ENCODE peak calls at places on chromosomes 16 and 17, in seven cellular contexts. N is mucosa of descending colon, H is prostate gland, T is endodermal cell, R is adrenal gland, B is ascending aorta, G is esophagus squamous epithelium. V is an unnamed sample.

GRCh38 chr16:72092832-72093447 is 480 bp downstream of the TXNL4B start:
- DNase-seq in T (no peak), G (no peak), B (no peak), R (no peak), H (no peak), N (peak; percentile 12), V (no peak)

GRCh38 chr17:39222151-39222550 is 3.6 kb downstream of the STAC2 start:
- DNase-seq in T (peak; percentile 40), H (peak; percentile 57), B (peak; percentile 76), G (no peak), N (no peak), R (no peak), V (no peak)

GRCh38 chr16:5845046-5845445 is 747.5 kb upstream of the EEF2KMT start:
- DNase-seq in B (no peak), T (no peak), G (no peak), H (no peak), N (no peak), R (no peak), V (no peak)

GRCh38 chr17:39701784-39702422 is 2.0 kb downstream of the ERBB2 start:
- DNase-seq in H (no peak), T (no peak), B (no peak), G (no peak), R (no peak), N (no peak), V (no peak)

GRCh38 chr17:76497979-76498885 is 3.0 kb downstream of the RHBDF2 start:
- DNase-seq in N (peak; percentile 59), R (peak; percentile 82), H (peak; percentile 70), B (peak; percentile 88), G (no peak), T (peak; percentile 87), V (no peak)

GRCh38 chr16:19697756-19698318 is 20.2 kb downstream of the KNOP1 start:
- DNase-seq in R (no peak), G (no peak), B (no peak), T (no peak), N (peak; percentile 64), H (no peak), V (no peak)

GRCh38 chr16:85947511-85948509 is 48.8 kb downstream of the IRF8 start:
- DNase-seq in T (no peak), R (no peak), N (no peak), B (no peak), G (no peak), H (no peak), V (no peak)

GRCh38 chr17:48715496-48716399 is 6.6 kb downstream of the PRAC1 start:
- DNase-seq in G (no peak), R (no peak), T (no peak), N (peak; percentile 48), B (no peak), H (no peak), V (no peak)

GRCh38 chr17:43740541-43740940 is 18.1 kb downstream of the SOST start:
- DNase-seq in B (no peak), R (no peak), N (no peak), G (no peak), T (no peak), H (no peak), V (no peak)

GRCh38 chr17:49631496-49631895 is 46.4 kb downstream of the SPOP start:
- DNase-seq in B (no peak), H (no peak), G (no peak), N (no peak), T (no peak), R (no peak), V (no peak)

GRCh38 chr16:83830091-83830768 is 22.5 kb downstream of the HSBP1 start:
- DNase-seq in B (no peak), T (peak; percentile 49), R (no peak), G (no peak), H (no peak), N (no peak), V (no peak)

GRCh38 chr17:44971776-44972483 is 3.8 kb upstream of the C1QL1 start:
- DNase-seq in H (no peak), R (no peak), G (no peak), N (no peak), T (peak; percentile 92), B (no peak), V (no peak)

GRCh38 chr16:47644661-47645060 is 183.5 kb downstream of the PHKB start:
- DNase-seq in T (no peak), R (no peak), G (no peak), N (no peak), H (no peak), B (no peak), V (no peak)

GRCh38 chr16:71295950-71296349 is 6.7 kb upstream of the CMTR2 start:
- DNase-seq in B (no peak), H (no peak), R (no peak), G (no peak), N (no peak), T (no peak), V (no peak)

GRCh38 chr17:30336369-30337171 is 2.7 kb upstream of the TMIGD1 start:
- DNase-seq in B (no peak), H (no peak), N (peak; percentile 72), R (no peak), G (no peak), T (peak; percentile 89), V (no peak)

GRCh38 chr17:28957277-28957991 is 6.1 kb upstream of the PHF12 start:
- DNase-seq in H (no peak), N (no peak), R (no peak), G (no peak), B (no peak), T (no peak), V (no peak)

GRCh38 chr16:54069601-54070239 is 216.9 kb downstream of the IRX3 start:
- DNase-seq in B (no peak), T (no peak), R (no peak), N (no peak), H (no peak), G (no peak), V (no peak)

DNA sequence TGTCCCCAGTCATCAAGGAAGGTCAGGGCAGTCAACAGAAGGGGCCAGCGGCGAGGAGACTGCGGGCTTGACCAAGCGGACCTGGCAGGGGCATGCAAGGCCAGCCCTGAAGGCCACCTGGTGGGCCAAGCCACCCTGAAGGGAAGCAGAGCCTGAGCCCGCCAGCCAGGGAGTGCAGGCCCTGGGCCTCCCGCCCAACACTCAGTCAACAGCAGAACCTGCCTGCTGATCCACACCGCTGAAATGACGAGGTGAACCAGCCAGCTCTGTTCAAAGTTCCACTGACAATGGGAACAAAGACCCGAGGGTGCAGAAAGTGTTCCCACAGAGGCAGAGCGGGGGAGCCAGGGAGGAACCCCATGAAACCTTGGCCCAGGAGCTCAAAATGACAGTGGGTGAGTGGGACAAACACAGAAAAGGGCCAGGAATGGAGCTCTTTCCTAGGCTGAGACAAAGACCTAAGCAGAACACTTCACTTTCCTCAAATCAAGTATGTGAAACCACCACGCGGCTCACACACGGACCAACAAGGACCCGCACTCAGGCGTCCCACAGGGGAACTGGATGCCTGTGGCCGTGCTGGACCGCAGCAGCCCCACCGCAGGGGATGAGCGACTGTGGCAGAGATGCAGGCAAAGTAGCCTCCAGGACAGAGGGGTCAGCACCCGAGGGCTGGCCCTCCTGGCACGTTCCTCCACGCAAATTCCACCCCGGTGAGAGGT is 12.0 kb downstream of the AXIN1 start:
- DNase-seq in R (no peak), G (no peak), T (no peak), N (no peak), B (no peak), H (no peak), V (no peak)
- H3K4me1 ChIP-seq in R (peaks cover 11% of the 10 kb centered on the region), G (no peaks in the 10 kb centered on the region), T (no peaks in the 10 kb centered on the region), N (peaks cover 12% of the 10 kb centered on the region), B (peaks cover 3% of the 10 kb centered on the region), H (no peaks in the 10 kb centered on the region), V (peaks cover 20% of the 10 kb centered on the region)

DNA sequence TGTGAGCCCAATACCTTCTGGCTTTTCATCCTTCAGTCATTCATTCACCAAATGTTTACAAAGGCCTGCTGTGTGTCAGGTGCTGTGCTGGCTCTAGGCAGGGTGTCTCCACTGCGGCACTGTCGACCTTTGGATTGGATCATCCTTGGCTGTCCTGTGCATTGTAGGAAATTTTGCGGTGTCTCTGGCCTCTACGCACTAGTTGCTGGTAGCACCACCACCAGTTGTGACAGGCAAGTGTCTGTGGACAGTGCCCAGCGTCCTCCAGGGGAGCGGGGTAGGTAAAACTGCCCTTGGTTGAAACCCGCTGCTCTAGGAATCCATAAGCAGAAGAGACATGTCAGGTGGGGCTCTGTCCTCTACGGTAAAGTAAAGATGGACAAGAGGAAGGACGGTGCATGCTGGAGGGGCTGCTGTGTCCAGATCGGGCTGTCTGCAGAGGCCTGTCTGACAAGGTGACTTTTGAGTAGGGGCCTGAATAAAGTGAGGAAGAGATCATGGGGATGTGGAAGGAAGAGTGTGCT is 123.7 kb downstream of the SNX29 start:
- DNase-seq in T (no peak), G (no peak), N (no peak), B (no peak), H (no peak), R (no peak), V (no peak)
- H3K4me1 ChIP-seq in T (peaks cover 5% of the 10 kb centered on the region), G (peaks cover 19% of the 10 kb centered on the region), N (peaks cover 11% of the 10 kb centered on the region), B (peaks cover 8% of the 10 kb centered on the region), H (peaks cover 4% of the 10 kb centered on the region), R (peaks cover 23% of the 10 kb centered on the region), V (peaks cover 35% of the 10 kb centered on the region)

DNA sequence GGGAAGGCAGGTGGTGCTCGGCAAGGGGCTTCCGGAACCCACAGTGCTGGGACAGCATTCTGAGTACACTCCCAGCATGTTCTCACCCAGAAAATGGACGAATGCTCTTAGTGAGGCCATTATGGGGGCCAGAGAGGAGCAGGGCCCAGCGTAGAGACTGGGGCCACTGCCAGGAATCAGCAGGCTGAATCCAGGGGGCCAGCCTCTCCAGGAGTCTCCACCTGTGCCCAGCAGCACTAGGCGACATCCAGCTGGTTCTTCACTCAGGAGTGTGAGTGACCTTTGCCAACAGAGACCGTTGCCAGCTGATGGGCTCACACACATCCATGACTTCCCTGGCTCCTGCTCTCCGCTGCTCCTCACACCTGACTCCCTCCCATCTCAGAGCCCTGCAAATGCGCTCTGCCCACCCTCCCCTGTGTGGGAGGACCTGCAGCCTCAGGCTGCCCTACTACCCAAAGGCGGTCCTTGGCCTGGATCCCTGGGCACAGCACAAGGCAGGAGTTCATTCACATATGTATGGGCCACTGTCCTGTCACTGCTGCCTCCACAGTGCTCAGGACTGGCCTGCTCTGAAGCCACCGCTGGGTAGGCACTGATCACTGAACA is 5.1 kb downstream of the RHBDF1 start:
- DNase-seq in G (no peak), H (no peak), T (no peak), R (no peak), B (no peak), N (no peak), V (no peak)
- H3K4me1 ChIP-seq in G (peaks cover 28% of the 10 kb centered on the region), H (peaks cover 16% of the 10 kb centered on the region), T (peaks cover 12% of the 10 kb centered on the region), R (peaks cover 5% of the 10 kb centered on the region), B (peaks cover 54% of the 10 kb centered on the region), N (peaks cover 19% of the 10 kb centered on the region), V (peaks cover 63% of the 10 kb centered on the region)

DNA sequence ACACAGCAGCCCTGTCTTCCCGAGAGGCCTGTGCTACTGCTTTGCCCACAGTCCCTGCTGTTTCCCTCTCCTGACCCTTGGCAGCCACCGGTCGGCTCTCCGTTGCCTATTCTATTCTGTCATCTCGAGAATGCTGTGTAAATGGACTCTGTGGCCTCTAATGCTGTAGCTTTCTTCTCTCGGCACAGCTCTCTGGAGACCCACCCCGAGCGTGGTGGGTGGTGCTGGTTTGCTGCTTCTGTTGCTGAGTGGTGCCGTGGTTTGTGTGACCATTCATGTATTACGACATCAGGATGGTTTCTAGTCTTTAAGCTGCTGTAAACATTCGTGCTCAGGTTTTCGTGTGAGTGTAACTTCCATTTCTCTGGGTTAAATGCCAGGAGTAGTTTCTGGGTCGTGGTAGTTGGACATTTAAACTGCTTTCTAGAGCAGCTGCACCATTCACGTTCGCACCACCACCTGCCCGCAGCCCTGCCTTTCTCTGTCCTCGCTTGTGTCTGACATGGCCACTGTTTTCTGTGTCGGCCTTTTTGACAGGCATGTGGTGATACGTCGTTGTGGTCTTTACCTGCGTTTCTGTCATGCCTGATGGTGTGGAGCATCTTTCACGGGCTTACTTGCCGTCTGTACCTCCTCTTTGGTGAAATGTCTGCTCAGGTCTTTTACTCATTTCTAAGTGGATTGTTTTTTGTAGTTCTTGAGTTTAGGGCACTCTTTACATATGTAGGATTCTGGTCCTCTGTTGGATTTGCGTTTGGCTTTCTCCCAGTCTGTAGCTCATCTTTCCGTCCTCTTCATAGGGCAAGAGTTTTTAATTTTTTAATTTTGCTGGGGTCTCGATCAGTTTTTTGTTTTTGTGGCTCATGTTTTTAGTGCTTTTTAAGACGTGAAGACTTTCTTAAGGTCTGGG is 47.7 kb upstream of the ZNF750 start:
- DNase-seq in H (no peak), T (no peak), G (no peak), R (no peak), B (no peak), N (no peak), V (no peak)
- H3K4me1 ChIP-seq in H (peaks cover 27% of the 10 kb centered on the region), T (no peaks in the 10 kb centered on the region), G (peaks cover 30% of the 10 kb centered on the region), R (peaks cover 25% of the 10 kb centered on the region), B (no peaks in the 10 kb centered on the region), N (peaks cover 25% of the 10 kb centered on the region), V (peaks cover 41% of the 10 kb centered on the region)

V was measured in vagina.